ENCODE peak calls at places on chromosomes 4 and X, in five cellular contexts. T, F, S, H and P are unnamed samples.

GRCh38 chrX:136847874-136848273 is 32.7 kb downstream of the RBMX start:
- DNase-seq in F (no peak), T (no peak), S (no peak), H (peak), P (no peak)

GRCh38 chr4:148057425-148058020 is 325.6 kb downstream of the ARHGAP10 start:
- DNase-seq in F (no peak), S (no peak), H (no peak), T (no peak), P (no peak)

GRCh38 chr4:64883087-64883926 is 474.1 kb upstream of the TECRL start:
- DNase-seq in F (no peak), T (no peak), S (no peak), H (no peak), P (no peak)

GRCh38 chr4:1487106-1487505 is 80.9 kb upstream of the NKX1-1 start:
- DNase-seq in S (no peak), T (no peak), H (no peak), F (no peak), P (no peak)

GRCh38 chrX:16573781-16574180 is 76.2 kb upstream of the S100G start:
- DNase-seq in H (peak), S (no peak), T (no peak), F (no peak), P (no peak)

GRCh38 chr4:186852078-186852420 is 128.4 kb upstream of the FAT1 start:
- DNase-seq in H (no peak), S (no peak), F (no peak), T (no peak), P (no peak)

GRCh38 chrX:150460781-150461180 is 97.7 kb downstream of the MAMLD1 start:
- DNase-seq in S (no peak), F (no peak), T (no peak), H (no peak), P (no peak)

GRCh38 chr4:5125326-5125725 is 74.0 kb downstream of the STK32B start:
- DNase-seq in H (no peak), F (no peak), S (no peak), T (no peak), P (no peak)

GRCh38 chr4:79917246-79917645 is 155.8 kb downstream of the ANTXR2 start:
- DNase-seq in F (no peak), H (peak), T (no peak), S (no peak), P (no peak)

GRCh38 chrX:94831364-94831763 is 1157.4 kb downstream of the FAM133A start:
- DNase-seq in S (no peak), T (no peak), H (peak), F (no peak), P (no peak)

GRCh38 chr4:94714360-94714759 is 43.4 kb upstream of the BMPR1B start:
- DNase-seq in S (no peak), F (no peak), H (peak), T (no peak), P (no peak)

GRCh38 chr4:119111296-119111695 is 24.3 kb upstream of the MYOZ2 start:
- DNase-seq in T (no peak), S (no peak), H (no peak), F (no peak), P (no peak)

GRCh38 chr4:24032371-24032989 is 142.6 kb upstream of the PPARGC1A start:
- DNase-seq in F (no peak), S (no peak), H (no peak), T (no peak), P (no peak)

GRCh38 chr4:3805026-3805425 is 38.8 kb downstream of the ADRA2C start:
- DNase-seq in F (no peak), S (no peak), T (no peak), H (no peak), P (no peak)

GRCh38 chr4:78591404-78591803 is 39.8 kb downstream of the ANXA3 start:
- DNase-seq in T (no peak), S (no peak), F (no peak), H (no peak), P (no peak)

GRCh38 chrX:67604979-67605703 is 61.3 kb downstream of the AR start:
- DNase-seq in F (no peak), H (peak), S (no peak), T (no peak), P (no peak)

GRCh38 chr4:185708348-185708747 is 103.6 kb downstream of the SORBS2 start:
- DNase-seq in S (no peak), H (peak), F (no peak), T (no peak), P (no peak)

GRCh38 chr4:22071749-22072148 is 123.2 kb upstream of the KCNIP4 start:
- DNase-seq in H (peak), T (no peak), S (no peak), F (no peak), P (no peak)

GRCh38 chr4:122212880-122213279 is 60.7 kb downstream of the BLTP1 start:
- DNase-seq in H (no peak), S (no peak), T (no peak), F (no peak), P (no peak)

GRCh38 chrX:31483336-31483735 is 411.5 kb upstream of the FTHL17 start:
- DNase-seq in T (no peak), H (peak), F (peak), S (no peak), P (no peak)

GRCh38 chrX:24877854-24878650 is 137.7 kb downstream of the ARX start:
- DNase-seq in H (peak), T (no peak), F (no peak), S (no peak), P (no peak)

GRCh38 chr4:158799013-158799770 is 30.4 kb downstream of the FNIP2 start:
- DNase-seq in F (no peak), T (no peak), H (no peak), S (no peak), P (no peak)

GRCh38 chr4:29553842-29554241 is 1166.3 kb upstream of the PCDH7 start:
- DNase-seq in T (no peak), H (peak), S (no peak), F (no peak), P (no peak)

GRCh38 chr4:85474818-85475630 is at the start of gene ARHGAP24:
- DNase-seq in H (peak), F (peak), T (peak), S (peak), P (peak)

GRCh38 chrX:153794018-153794896 is at the start of the genes IDH3G and SSR4:
- DNase-seq in S (peak), T (peak), F (peak), H (peak), P (peak)
- TF ChIP-seq CTCF in S (peak), T (no peak), F (no peak), H (no peak), P (peak)

GRCh38 chr4:39718366-39719323 is 20.7 kb downstream of the UBE2K start:
- DNase-seq in T (no peak), H (peak), S (peak), F (no peak), P (no peak)
- H3K27ac ChIP-seq in T (no peak), H (no peak), S (no peak), F (no peak), P (no peak)

GRCh38 chr4:107036602-107037151 is 564 bp upstream of the DKK2 start:
- DNase-seq in H (peak), S (no peak), F (no peak), T (no peak), P (no peak)
- H3K4me3 ChIP-seq in H (peak), S (no peak), F (peak), T (peak), P (peak)

GRCh38 chrX:49792376-49792775 is 36.7 kb upstream of the PAGE4 start:
- DNase-seq in T (no peak), F (no peak), S (no peak), H (no peak), P (no peak)

DNA sequence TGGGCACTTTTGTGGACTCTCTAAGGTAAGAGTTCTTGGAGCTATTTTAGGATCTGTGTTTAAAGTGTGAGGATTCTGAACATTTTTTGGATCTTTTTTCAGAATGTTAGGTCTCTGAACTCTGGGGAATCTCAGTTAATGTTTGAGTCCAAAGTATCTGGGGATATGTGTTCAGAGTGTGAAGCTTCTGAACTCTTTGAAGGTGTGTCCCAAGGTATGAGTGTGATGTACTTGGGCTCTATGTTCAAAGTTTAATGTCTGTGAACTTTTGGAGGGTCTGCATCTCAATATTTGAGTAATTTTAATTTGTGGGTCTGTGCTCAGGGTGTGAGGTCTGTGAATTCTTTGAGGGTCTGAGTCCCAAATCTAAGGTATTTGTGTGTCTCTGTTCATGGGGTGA is 35.4 kb upstream of the PAGE4 start:
- DNase-seq in F (no peak), S (no peak), H (no peak), T (no peak), P (no peak)
- TF ChIP-seq CTCF in F (no peak), S (no peak), H (no peak), T (no peak), P (no peak)

GRCh38 chr4:88357262-88357661 is 21.4 kb upstream of the HERC6 start:
- DNase-seq in H (no peak), S (no peak), T (no peak), F (no peak), P (no peak)
- H3K27ac ChIP-seq in H (no peak), S (no peak), T (no peak), F (no peak), P (no peak)

GRCh38 chrX:57607295-57608187 is 15.7 kb downstream of the ZXDB start:
- DNase-seq in F (no peak), S (no peak), H (no peak), T (no peak), P (no peak)
- H3K4me3 ChIP-seq in F (no peak), S (no peak), H (no peak), T (no peak), P (peak)

DNA sequence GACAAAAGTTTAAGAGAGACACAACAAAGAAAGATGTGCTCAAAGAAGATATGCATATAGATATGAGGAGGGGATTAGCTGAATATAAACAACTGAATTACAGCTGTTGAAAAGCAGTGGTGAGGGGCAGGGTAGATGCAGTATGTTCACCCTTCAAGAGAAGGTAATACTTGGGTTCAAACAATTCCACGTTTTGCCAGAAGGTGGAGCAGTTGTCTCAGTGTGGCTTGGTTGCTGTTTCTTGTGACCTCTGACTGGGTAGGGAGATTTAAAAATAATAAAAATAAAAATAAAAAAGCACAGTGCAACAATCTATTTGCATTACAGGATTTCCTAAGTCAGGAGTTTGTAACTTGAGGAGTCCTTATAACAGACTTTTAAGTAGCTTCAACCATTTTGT is 23.3 kb downstream of the PHOX2B start:
- DNase-seq in S (no peak), F (no peak), H (no peak), T (no peak), P (no peak)
- TF ChIP-seq CTCF in S (no peak), F (no peak), H (peak), T (no peak), P (no peak)